ENCODE peak calls at places on chromosomes 7 and 10, in six cellular contexts. One of them, this sample, is unnamed.

GRCh38 chr7:85737426-85737825 is 550.6 kb upstream of the SEMA3D start:
- DNase-seq in GM23338: no peak
- DNase-seq in MM.1S: no peak
- DNase-seq in OCI-LY7: no peak
- DNase-seq in HCT116: no peak
- DNase-seq in hepatocyte: no peak
- DNase-seq in this sample: no peak

GRCh38 chr10:35451103-35452016 is 115.1 kb downstream of the CCNY start:
- DNase-seq in hepatocyte: no peak
- DNase-seq in HCT116: no peak
- DNase-seq in OCI-LY7: peak
- DNase-seq in GM23338: no peak
- DNase-seq in MM.1S: no peak
- DNase-seq in this sample: no peak

GRCh38 chr10:119348516-119349240 is 141.3 kb downstream of the GRK5 start:
- DNase-seq in MM.1S: no peak
- DNase-seq in hepatocyte: no peak
- DNase-seq in HCT116: no peak
- DNase-seq in GM23338: no peak
- DNase-seq in OCI-LY7: no peak
- DNase-seq in this sample: no peak

GRCh38 chr7:30750574-30751256 is 1.2 kb upstream of the INMT start:
- DNase-seq in HCT116: no peak
- DNase-seq in MM.1S: no peak
- DNase-seq in GM23338: no peak
- DNase-seq in OCI-LY7: no peak
- DNase-seq in hepatocyte: peak
- DNase-seq in this sample: no peak

GRCh38 chr10:32692174-32692573 is 246.2 kb downstream of the CCDC7 start:
- DNase-seq in GM23338: no peak
- DNase-seq in HCT116: peak
- DNase-seq in hepatocyte: no peak
- DNase-seq in MM.1S: no peak
- DNase-seq in OCI-LY7: no peak
- DNase-seq in this sample: peak

GRCh38 chr7:151755131-151755787 is 121.7 kb downstream of the PRKAG2 start:
- DNase-seq in GM23338: no peak
- DNase-seq in OCI-LY7: no peak
- DNase-seq in hepatocyte: no peak
- DNase-seq in MM.1S: no peak
- DNase-seq in HCT116: no peak
- DNase-seq in this sample: no peak

GRCh38 chr10:66405566-66405965 is 520.3 kb upstream of the LRRTM3 start:
- DNase-seq in MM.1S: no peak
- DNase-seq in GM23338: no peak
- DNase-seq in HCT116: no peak
- DNase-seq in hepatocyte: no peak
- DNase-seq in OCI-LY7: no peak
- DNase-seq in this sample: peak

GRCh38 chr10:14549496-14549895 is 218.8 kb upstream of the FRMD4A start:
- DNase-seq in HCT116: no peak
- DNase-seq in MM.1S: no peak
- DNase-seq in OCI-LY7: no peak
- DNase-seq in hepatocyte: no peak
- DNase-seq in GM23338: no peak
- DNase-seq in this sample: no peak

GRCh38 chr7:44555350-44555749 is 14.2 kb upstream of the NPC1L1 start:
- DNase-seq in hepatocyte: no peak
- DNase-seq in HCT116: no peak
- DNase-seq in GM23338: no peak
- DNase-seq in OCI-LY7: no peak
- DNase-seq in MM.1S: no peak
- DNase-seq in this sample: no peak

GRCh38 chr7:84982199-84982598 is 204.7 kb downstream of the SEMA3D start:
- DNase-seq in MM.1S: no peak
- DNase-seq in hepatocyte: no peak
- DNase-seq in GM23338: no peak
- DNase-seq in HCT116: no peak
- DNase-seq in OCI-LY7: no peak
- DNase-seq in this sample: no peak

GRCh38 chr7:40733111-40733510 is 598.3 kb downstream of the SUGCT start:
- DNase-seq in hepatocyte: no peak
- DNase-seq in HCT116: no peak
- DNase-seq in GM23338: no peak
- DNase-seq in MM.1S: no peak
- DNase-seq in OCI-LY7: no peak
- DNase-seq in this sample: no peak

GRCh38 chr10:5665380-5666323 is 743 bp downstream of the ASB13 start:
- DNase-seq in HCT116: no peak
- DNase-seq in hepatocyte: peak
- DNase-seq in MM.1S: no peak
- DNase-seq in GM23338: peak
- DNase-seq in OCI-LY7: peak
- DNase-seq in this sample: no peak

GRCh38 chr7:70694357-70694908 is 437.5 kb upstream of the GALNT17 start:
- DNase-seq in OCI-LY7: peak
- DNase-seq in MM.1S: peak
- DNase-seq in hepatocyte: peak
- DNase-seq in HCT116: no peak
- DNase-seq in GM23338: peak
- DNase-seq in this sample: no peak

GRCh38 chr7:101667399-101667798 is 38.3 kb upstream of the MYL10 start:
- DNase-seq in hepatocyte: no peak
- DNase-seq in GM23338: no peak
- DNase-seq in MM.1S: no peak
- DNase-seq in OCI-LY7: no peak
- DNase-seq in HCT116: no peak
- DNase-seq in this sample: no peak

GRCh38 chr7:22640269-22640668 is 86.7 kb upstream of the IL6 start:
- DNase-seq in hepatocyte: no peak
- DNase-seq in GM23338: no peak
- DNase-seq in MM.1S: peak
- DNase-seq in OCI-LY7: no peak
- DNase-seq in HCT116: no peak
- DNase-seq in this sample: no peak

GRCh38 chr10:114245128-114245791 is 6.2 kb downstream of the VWA2 start:
- DNase-seq in GM23338: no peak
- DNase-seq in HCT116: no peak
- DNase-seq in hepatocyte: peak
- DNase-seq in OCI-LY7: no peak
- DNase-seq in MM.1S: no peak
- DNase-seq in this sample: peak

GRCh38 chr10:115049957-115050356 is 43.2 kb upstream of the ATRNL1 start:
- DNase-seq in GM23338: peak
- DNase-seq in OCI-LY7: no peak
- DNase-seq in hepatocyte: no peak
- DNase-seq in HCT116: no peak
- DNase-seq in MM.1S: no peak
- DNase-seq in this sample: no peak

GRCh38 chr7:13933106-13933505 is 56.4 kb downstream of the ETV1 start:
- DNase-seq in GM23338: no peak
- DNase-seq in HCT116: no peak
- DNase-seq in hepatocyte: no peak
- DNase-seq in MM.1S: no peak
- DNase-seq in OCI-LY7: no peak
- DNase-seq in this sample: no peak

GRCh38 chr7:158043461-158044155 is 544.0 kb downstream of the PTPRN2 start:
- DNase-seq in GM23338: no peak
- DNase-seq in OCI-LY7: no peak
- DNase-seq in MM.1S: no peak
- DNase-seq in hepatocyte: no peak
- DNase-seq in HCT116: no peak
- DNase-seq in this sample: no peak

GRCh38 chr7:14754631-14755030 is 147.9 kb downstream of the DGKB start:
- DNase-seq in hepatocyte: peak
- DNase-seq in OCI-LY7: no peak
- DNase-seq in GM23338: peak
- DNase-seq in MM.1S: no peak
- DNase-seq in HCT116: no peak
- DNase-seq in this sample: peak

GRCh38 chr10:99779335-99779734 is 3.1 kb upstream of the ABCC2 start:
- DNase-seq in HCT116: no peak
- DNase-seq in hepatocyte: peak
- DNase-seq in GM23338: no peak
- DNase-seq in OCI-LY7: peak
- DNase-seq in MM.1S: no peak
- DNase-seq in this sample: peak

GRCh38 chr7:44380831-44381493 is 55.6 kb upstream of the CAMK2B start:
- DNase-seq in HCT116: no peak
- DNase-seq in GM23338: no peak
- DNase-seq in MM.1S: no peak
- DNase-seq in OCI-LY7: no peak
- DNase-seq in hepatocyte: no peak
- DNase-seq in this sample: no peak

GRCh38 chr10:51860257-51860656 is 160.9 kb upstream of the CSTF2T start:
- DNase-seq in MM.1S: peak
- DNase-seq in hepatocyte: no peak
- DNase-seq in HCT116: no peak
- DNase-seq in GM23338: no peak
- DNase-seq in OCI-LY7: no peak
- DNase-seq in this sample: peak

GRCh38 chr10:49844775-49845561 is 82.8 kb upstream of the OGDHL start:
- DNase-seq in HCT116: no peak
- DNase-seq in MM.1S: no peak
- DNase-seq in GM23338: no peak
- DNase-seq in hepatocyte: no peak
- DNase-seq in OCI-LY7: no peak
- DNase-seq in this sample: peak

GRCh38 chr10:22573820-22574569 is 140.4 kb downstream of the PIP4K2A start:
- DNase-seq in MM.1S: peak
- DNase-seq in GM23338: peak
- DNase-seq in OCI-LY7: peak
- DNase-seq in hepatocyte: no peak
- DNase-seq in HCT116: peak
- DNase-seq in this sample: peak

GRCh38 chr7:102912742-102913141 is at the start of gene LRRC17:
- DNase-seq in GM23338: peak
- DNase-seq in hepatocyte: peak
- DNase-seq in HCT116: no peak
- DNase-seq in MM.1S: no peak
- DNase-seq in OCI-LY7: no peak
- DNase-seq in this sample: no peak
- H3K4me3 ChIP-seq in GM23338: no peak
- H3K4me3 ChIP-seq in hepatocyte: peak
- H3K4me3 ChIP-seq in HCT116: no peak
- H3K4me3 ChIP-seq in MM.1S: no peak
- H3K4me3 ChIP-seq in OCI-LY7: no peak
- H3K4me3 ChIP-seq in this sample: no peak

GRCh38 chr10:45429790-45430189 is 55.8 kb downstream of the ALOX5 start:
- DNase-seq in hepatocyte: no peak
- DNase-seq in MM.1S: peak
- DNase-seq in GM23338: no peak
- DNase-seq in OCI-LY7: no peak
- DNase-seq in HCT116: no peak
- DNase-seq in this sample: no peak

GRCh38 chr10:45437587-45438456 is 63.8 kb downstream of the ALOX5 start:
- DNase-seq in GM23338: no peak
- DNase-seq in hepatocyte: no peak
- DNase-seq in HCT116: no peak
- DNase-seq in MM.1S: no peak
- DNase-seq in OCI-LY7: no peak
- DNase-seq in this sample: no peak

GRCh38 chr10:45432700-45433472 is 58.9 kb downstream of the ALOX5 start:
- DNase-seq in MM.1S: no peak
- DNase-seq in hepatocyte: no peak
- DNase-seq in OCI-LY7: no peak
- DNase-seq in HCT116: no peak
- DNase-seq in GM23338: no peak
- DNase-seq in this sample: no peak

GRCh38 chr10:45432113-45432512 is 58.1 kb downstream of the ALOX5 start:
- DNase-seq in HCT116: no peak
- DNase-seq in hepatocyte: no peak
- DNase-seq in GM23338: no peak
- DNase-seq in OCI-LY7: no peak
- DNase-seq in MM.1S: no peak
- DNase-seq in this sample: no peak

GRCh38 chr10:45433716-45434469 is 59.9 kb downstream of the ALOX5 start:
- DNase-seq in hepatocyte: no peak
- DNase-seq in OCI-LY7: no peak
- DNase-seq in GM23338: no peak
- DNase-seq in HCT116: no peak
- DNase-seq in MM.1S: peak
- DNase-seq in this sample: no peak
- TF ChIP-seq EZH2phosphoT487 in hepatocyte: no peak
- TF ChIP-seq EZH2phosphoT487 in OCI-LY7: no peak
- TF ChIP-seq EZH2phosphoT487 in GM23338: no peak
- TF ChIP-seq EZH2phosphoT487 in HCT116: no peak
- TF ChIP-seq EZH2phosphoT487 in MM.1S: no peak
- TF ChIP-seq EZH2phosphoT487 in this sample: no peak

GRCh38 chr7:155352753-155353115 is 55.1 kb downstream of the INSIG1 start:
- DNase-seq in GM23338: no peak
- DNase-seq in OCI-LY7: no peak
- DNase-seq in HCT116: no peak
- DNase-seq in hepatocyte: no peak
- DNase-seq in MM.1S: no peak
- DNase-seq in this sample: no peak
- H3K4me3 ChIP-seq in GM23338: no peak
- H3K4me3 ChIP-seq in OCI-LY7: no peak
- H3K4me3 ChIP-seq in HCT116: no peak
- H3K4me3 ChIP-seq in hepatocyte: no peak
- H3K4me3 ChIP-seq in MM.1S: no peak
- H3K4me3 ChIP-seq in this sample: no peak

GRCh38 chr10:71124921-71125748 is 87.2 kb upstream of the UNC5B start:
- DNase-seq in OCI-LY7: no peak
- DNase-seq in GM23338: no peak
- DNase-seq in hepatocyte: no peak
- DNase-seq in MM.1S: no peak
- DNase-seq in HCT116: no peak
- DNase-seq in this sample: no peak
- TF ChIP-seq EZH2phosphoT487 in OCI-LY7: no peak
- TF ChIP-seq EZH2phosphoT487 in GM23338: no peak
- TF ChIP-seq EZH2phosphoT487 in hepatocyte: no peak
- TF ChIP-seq EZH2phosphoT487 in MM.1S: no peak
- TF ChIP-seq EZH2phosphoT487 in HCT116: no peak
- TF ChIP-seq EZH2phosphoT487 in this sample: no peak

DNA sequence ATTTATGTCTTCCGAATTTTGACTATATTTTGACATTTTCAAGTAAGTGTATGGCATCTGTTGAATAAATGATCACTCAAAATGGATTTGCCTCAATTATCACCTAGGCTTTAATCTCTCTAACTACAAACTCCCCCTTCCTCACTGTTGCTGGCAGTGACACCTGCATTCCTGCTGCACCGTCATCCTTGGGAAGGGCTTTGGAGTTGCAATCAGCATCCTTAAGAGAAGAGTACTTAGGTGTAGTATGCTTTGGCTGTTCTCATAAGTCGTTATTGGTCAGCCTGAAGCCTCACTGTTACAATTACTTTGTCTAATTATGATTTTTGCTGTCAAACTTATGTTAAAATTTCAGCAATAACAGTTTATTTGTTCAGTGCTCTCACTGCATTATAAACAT is 415.0 kb downstream of the NRG3 start:
- DNase-seq in hepatocyte: no peak
- DNase-seq in OCI-LY7: no peak
- DNase-seq in MM.1S: no peak
- DNase-seq in GM23338: no peak
- DNase-seq in HCT116: no peak
- DNase-seq in this sample: no peak
- H3K4me3 ChIP-seq in hepatocyte: no peak
- H3K4me3 ChIP-seq in OCI-LY7: no peak
- H3K4me3 ChIP-seq in MM.1S: no peak
- H3K4me3 ChIP-seq in GM23338: no peak
- H3K4me3 ChIP-seq in HCT116: no peak
- H3K4me3 ChIP-seq in this sample: no peak

This sample was measured in PC-3.